ENCODE peak calls at places on chromosome 22, in nine cellular contexts. G is NCI-H2081; V is HCT116; B is IMR-90; Y is GM12865; D is fibroblast of the conjunctiva; Q is activated CD4-positive, CD25-positive, alpha-beta regulatory T cell; O is psoas muscle; T is GM13976. R is an unnamed sample.

GRCh38 chr22:46557736-46558480 is 20.5 kb upstream of the CELSR1 start:
- DNase-seq in G (no peak), V (no peak), B (no peak), O (no peak), D (no peak), T (no peak), Y (no peak), Q (no peak), R (no peak)

GRCh38 chr22:46061431-46062231 is 84.7 kb upstream of the WNT7B start:
- DNase-seq in B (no peak), G (no peak), V (no peak), Q (no peak), O (no peak), D (no peak), Y (no peak), T (no peak), R (peak; percentile 19)

GRCh38 chr22:38316340-38317236 is 645 bp downstream of the CSNK1E start:
- DNase-seq in Q (no peak), V (no peak), B (peak; percentile 51), G (peak; percentile 45), O (peak; percentile 61), T (peak; percentile 78), D (no peak), Y (peak; percentile 60), R (peak; percentile 78)

GRCh38 chr22:35947794-35948425 is 80.7 kb downstream of the RBFOX2 start:
- DNase-seq in V (no peak), O (no peak), G (no peak), D (no peak), Y (no peak), Q (no peak), T (no peak), B (peak; percentile 77), R (no peak)

GRCh38 chr22:48743601-48744282 is 1083.9 kb downstream of the BRD1 start:
- DNase-seq in Y (no peak), O (no peak), D (no peak), B (no peak), V (no peak), Q (no peak), T (no peak), G (no peak), R (no peak)

GRCh38 chr22:36745301-36745995 is 30.5 kb downstream of the IFT27 start:
- DNase-seq in T (no peak), D (no peak), Y (no peak), G (no peak), V (no peak), O (no peak), B (no peak), Q (no peak), R (no peak)

GRCh38 chr22:44286673-44287072 is 26.1 kb downstream of the SHISAL1 start:
- DNase-seq in Y (no peak), G (no peak), O (no peak), Q (no peak), B (no peak), D (no peak), V (no peak), T (no peak), R (no peak)

GRCh38 chr22:45149671-45150070 is 14.1 kb upstream of the NUP50 start:
- DNase-seq in Q (no peak), Y (no peak), B (peak; percentile 78), T (no peak), V (no peak), D (no peak), O (no peak), G (no peak), R (no peak)

GRCh38 chr22:31106001-31106571 is 1.3 kb downstream of the SELENOM start:
- DNase-seq in Y (no peak), T (no peak), O (no peak), Q (no peak), B (no peak), D (no peak), G (no peak), V (no peak), R (peak; percentile 41)

GRCh38 chr22:41238570-41239442 is 1.9 kb downstream of the CHADL start:
- DNase-seq in O (no peak), B (no peak), Q (no peak), D (no peak), V (no peak), G (no peak), T (no peak), Y (no peak), R (no peak)

GRCh38 chr22:31272522-31273446 is 19.5 kb downstream of the PIK3IP1 start:
- DNase-seq in Y (peak; percentile 68), V (peak; percentile 32), O (no peak), Q (peak; percentile 14), T (peak; percentile 73), G (peak; percentile 38), B (peak; percentile 67), D (peak; percentile 47), R (peak; percentile 56)

GRCh38 chr22:32574957-32575893 is 100.6 kb downstream of the FBXO7 start:
- DNase-seq in O (no peak), T (no peak), V (no peak), D (no peak), B (no peak), G (no peak), Q (no peak), Y (no peak), R (no peak)

GRCh38 chr22:47174671-47175111 is 412.2 kb downstream of the TBC1D22A start:
- DNase-seq in O (peak; percentile 7), Y (no peak), Q (no peak), V (no peak), B (no peak), D (no peak), T (no peak), G (no peak), R (no peak)

GRCh38 chr22:19120829-19121630 is 1.2 kb downstream of the DGCR2 start:
- DNase-seq in V (peak; percentile 27), D (no peak), Y (no peak), T (no peak), G (no peak), Q (no peak), O (no peak), B (peak; percentile 33), R (no peak)

GRCh38 chr22:49712195-49712791 is 115.4 kb downstream of the BRD1 start:
- DNase-seq in O (no peak), B (no peak), Q (no peak), D (no peak), T (no peak), G (no peak), V (no peak), Y (no peak), R (no peak)

GRCh38 chr22:44098021-44098739 is 74.1 kb downstream of the PARVB start:
- DNase-seq in V (no peak), G (no peak), Q (no peak), T (no peak), Y (no peak), D (no peak), O (no peak), B (no peak), R (no peak)

R was measured in uterus.